ENCODE peak calls at places on chromosomes 16 and 17, in six cellular contexts. One of them, this sample, is unnamed.
A peak's percentile ranks its signal among the peaks of the same experiment; 100 is the strongest.

GRCh38 chr16:31513126-31513525 is 4.9 kb upstream of the RUSF1 start:
- DNase-seq in body of pancreas: no peak
- DNase-seq in astrocyte of the cerebellum: no peak
- DNase-seq in NCI-H1436: no peak
- DNase-seq in mucosa of descending colon: no peak
- DNase-seq in AG04450: no peak
- DNase-seq in this sample: peak; percentile 62

GRCh38 chr17:80870401-80870800 is 121.2 kb upstream of the CHMP6 start:
- DNase-seq in body of pancreas: no peak
- DNase-seq in astrocyte of the cerebellum: no peak
- DNase-seq in NCI-H1436: no peak
- DNase-seq in mucosa of descending colon: peak; percentile 13
- DNase-seq in AG04450: no peak
- DNase-seq in this sample: no peak

GRCh38 chr16:30145692-30146091 is 22.7 kb upstream of the MAPK3 start:
- DNase-seq in body of pancreas: no peak
- DNase-seq in astrocyte of the cerebellum: no peak
- DNase-seq in NCI-H1436: no peak
- DNase-seq in mucosa of descending colon: no peak
- DNase-seq in AG04450: no peak
- DNase-seq in this sample: no peak

GRCh38 chr17:61366715-61367413 is 32.8 kb upstream of the TBX2 start:
- DNase-seq in body of pancreas: no peak
- DNase-seq in astrocyte of the cerebellum: no peak
- DNase-seq in NCI-H1436: no peak
- DNase-seq in mucosa of descending colon: no peak
- DNase-seq in AG04450: no peak
- DNase-seq in this sample: no peak

GRCh38 chr16:27242868-27243590 is 25.5 kb downstream of the NSMCE1 start:
- DNase-seq in body of pancreas: no peak
- DNase-seq in astrocyte of the cerebellum: peak; percentile 96
- DNase-seq in NCI-H1436: no peak
- DNase-seq in mucosa of descending colon: no peak
- DNase-seq in AG04450: peak; percentile 94
- DNase-seq in this sample: peak; percentile 70

GRCh38 chr17:50109207-50109606 is 14.1 kb downstream of the PDK2 start:
- DNase-seq in body of pancreas: no peak
- DNase-seq in astrocyte of the cerebellum: no peak
- DNase-seq in NCI-H1436: no peak
- DNase-seq in mucosa of descending colon: no peak
- DNase-seq in AG04450: no peak
- DNase-seq in this sample: no peak

GRCh38 chr17:77942111-77942988 is 16.2 kb upstream of the TNRC6C start:
- DNase-seq in body of pancreas: peak; percentile 21
- DNase-seq in astrocyte of the cerebellum: no peak
- DNase-seq in NCI-H1436: no peak
- DNase-seq in mucosa of descending colon: no peak
- DNase-seq in AG04450: no peak
- DNase-seq in this sample: no peak

GRCh38 chr17:81418710-81419332 is 23.6 kb downstream of the BAHCC1 start:
- DNase-seq in body of pancreas: no peak
- DNase-seq in astrocyte of the cerebellum: no peak
- DNase-seq in NCI-H1436: no peak
- DNase-seq in mucosa of descending colon: no peak
- DNase-seq in AG04450: no peak
- DNase-seq in this sample: no peak

GRCh38 chr17:73182616-73183310 is 10.1 kb upstream of the COG1 start:
- DNase-seq in body of pancreas: no peak
- DNase-seq in astrocyte of the cerebellum: no peak
- DNase-seq in NCI-H1436: no peak
- DNase-seq in mucosa of descending colon: no peak
- DNase-seq in AG04450: peak; percentile 6
- DNase-seq in this sample: no peak

GRCh38 chr17:28959471-28959871 is 8.2 kb upstream of the PHF12 start:
- DNase-seq in body of pancreas: no peak
- DNase-seq in astrocyte of the cerebellum: no peak
- DNase-seq in NCI-H1436: no peak
- DNase-seq in mucosa of descending colon: no peak
- DNase-seq in AG04450: no peak
- DNase-seq in this sample: no peak